ENCODE peak calls at places on chromosomes 12 and 14, in five cellular contexts. One of them, this sample, is unnamed.

GRCh38 chr14:21039059-21039422 is 3.1 kb upstream of the RNASE7 start:
- DNase-seq in glutamatergic neuron: peak; percentile 26
- DNase-seq in endothelial cell: peak; percentile 28
- DNase-seq in ovary: peak; percentile 93
- DNase-seq in kidney epithelial cell: no peak
- DNase-seq in this sample: no peak

GRCh38 chr12:6957741-6958608 is 6.8 kb downstream of the PTPN6 start:
- DNase-seq in ovary: no peak
- DNase-seq in endothelial cell: no peak
- DNase-seq in glutamatergic neuron: no peak
- DNase-seq in kidney epithelial cell: no peak
- DNase-seq in this sample: no peak

GRCh38 chr12:98698603-98699463 is 53.7 kb downstream of the APAF1 start:
- DNase-seq in kidney epithelial cell: peak; percentile 10
- DNase-seq in ovary: peak; percentile 58
- DNase-seq in endothelial cell: peak; percentile 61
- DNase-seq in glutamatergic neuron: peak; percentile 58
- DNase-seq in this sample: peak; percentile 18

GRCh38 chr14:80364816-80365215 is 153.5 kb upstream of the DIO2 start:
- DNase-seq in endothelial cell: no peak
- DNase-seq in kidney epithelial cell: no peak
- DNase-seq in glutamatergic neuron: no peak
- DNase-seq in ovary: no peak
- DNase-seq in this sample: no peak

GRCh38 chr12:89051065-89051677 is 301.1 kb downstream of the DUSP6 start:
- DNase-seq in kidney epithelial cell: peak; percentile 31
- DNase-seq in glutamatergic neuron: no peak
- DNase-seq in ovary: no peak
- DNase-seq in endothelial cell: peak; percentile 44
- DNase-seq in this sample: peak; percentile 35

GRCh38 chr12:93918262-93918661 is 230.1 kb upstream of the PLXNC1 start:
- DNase-seq in ovary: no peak
- DNase-seq in kidney epithelial cell: no peak
- DNase-seq in endothelial cell: no peak
- DNase-seq in glutamatergic neuron: no peak
- DNase-seq in this sample: peak; percentile 20

GRCh38 chr12:28258998-28259397 is 68.7 kb downstream of the CCDC91 start:
- DNase-seq in kidney epithelial cell: no peak
- DNase-seq in ovary: no peak
- DNase-seq in glutamatergic neuron: no peak
- DNase-seq in endothelial cell: no peak
- DNase-seq in this sample: no peak

GRCh38 chr12:58202933-58203713 is 261.8 kb downstream of the ATP23 start:
- DNase-seq in ovary: no peak
- DNase-seq in glutamatergic neuron: peak; percentile 16
- DNase-seq in endothelial cell: no peak
- DNase-seq in kidney epithelial cell: no peak
- DNase-seq in this sample: no peak

GRCh38 chr12:112018571-112019237 is 5.5 kb downstream of the ERP29 start:
- DNase-seq in ovary: no peak
- DNase-seq in endothelial cell: no peak
- DNase-seq in glutamatergic neuron: no peak
- DNase-seq in kidney epithelial cell: no peak
- DNase-seq in this sample: no peak

GRCh38 chr12:69389836-69390235 is 30.3 kb downstream of the YEATS4 start:
- DNase-seq in glutamatergic neuron: no peak
- DNase-seq in endothelial cell: no peak
- DNase-seq in kidney epithelial cell: no peak
- DNase-seq in ovary: no peak
- DNase-seq in this sample: no peak

GRCh38 chr14:39773387-39773786 is 341.2 kb upstream of the FBXO33 start:
- DNase-seq in kidney epithelial cell: no peak
- DNase-seq in glutamatergic neuron: no peak
- DNase-seq in ovary: no peak
- DNase-seq in endothelial cell: no peak
- DNase-seq in this sample: no peak

GRCh38 chr14:91186515-91187066 is 57.9 kb downstream of the GPR68 start:
- DNase-seq in ovary: no peak
- DNase-seq in endothelial cell: no peak
- DNase-seq in glutamatergic neuron: no peak
- DNase-seq in kidney epithelial cell: no peak
- DNase-seq in this sample: no peak

GRCh38 chr14:51644215-51644969 is 7.3 kb upstream of the FRMD6 start:
- DNase-seq in ovary: no peak
- DNase-seq in endothelial cell: no peak
- DNase-seq in kidney epithelial cell: no peak
- DNase-seq in glutamatergic neuron: no peak
- DNase-seq in this sample: no peak

GRCh38 chr12:108196319-108196718 is 67.2 kb downstream of the WSCD2 start:
- DNase-seq in kidney epithelial cell: no peak
- DNase-seq in endothelial cell: no peak
- DNase-seq in ovary: no peak
- DNase-seq in glutamatergic neuron: no peak
- DNase-seq in this sample: no peak

GRCh38 chr12:106078358-106079025 is 60.3 kb downstream of the NUAK1 start:
- DNase-seq in glutamatergic neuron: no peak
- DNase-seq in kidney epithelial cell: peak; percentile 83
- DNase-seq in endothelial cell: no peak
- DNase-seq in ovary: no peak
- DNase-seq in this sample: peak; percentile 62

GRCh38 chr12:50520808-50521207 is 16.0 kb downstream of the DIP2B start:
- DNase-seq in ovary: no peak
- DNase-seq in kidney epithelial cell: no peak
- DNase-seq in endothelial cell: no peak
- DNase-seq in glutamatergic neuron: no peak
- DNase-seq in this sample: no peak

GRCh38 chr12:88546851-88547250 is 33.4 kb downstream of the KITLG start:
- DNase-seq in glutamatergic neuron: no peak
- DNase-seq in endothelial cell: no peak
- DNase-seq in ovary: no peak
- DNase-seq in kidney epithelial cell: no peak
- DNase-seq in this sample: no peak

GRCh38 chr14:68384335-68384734 is 408.5 kb downstream of the ZFP36L1 start:
- DNase-seq in glutamatergic neuron: no peak
- DNase-seq in endothelial cell: no peak
- DNase-seq in kidney epithelial cell: no peak
- DNase-seq in ovary: no peak
- DNase-seq in this sample: no peak

GRCh38 chr14:102900631-102901571 is 21.6 kb upstream of the AMN start:
- DNase-seq in ovary: no peak
- DNase-seq in kidney epithelial cell: no peak
- DNase-seq in glutamatergic neuron: no peak
- DNase-seq in endothelial cell: no peak
- DNase-seq in this sample: no peak

GRCh38 chr14:74401504-74402241 is 24.3 kb downstream of the SYNDIG1L start:
- DNase-seq in glutamatergic neuron: peak; percentile 53
- DNase-seq in kidney epithelial cell: peak; percentile 12
- DNase-seq in endothelial cell: peak; percentile 37
- DNase-seq in ovary: no peak
- DNase-seq in this sample: no peak

GRCh38 chr12:65656904-65657351 is 167.4 kb upstream of the HMGA2 start:
- DNase-seq in kidney epithelial cell: peak; percentile 95
- DNase-seq in glutamatergic neuron: no peak
- DNase-seq in endothelial cell: no peak
- DNase-seq in ovary: no peak
- DNase-seq in this sample: peak; percentile 98

GRCh38 chr12:116737774-116738657 is at the start of the genes RNFT2 and SPRING1:
- DNase-seq in endothelial cell: peak; percentile 98
- DNase-seq in glutamatergic neuron: peak; percentile 99
- DNase-seq in kidney epithelial cell: peak; percentile 98
- DNase-seq in ovary: peak; percentile 99
- DNase-seq in this sample: peak; percentile 85
- TF ChIP-seq CTCF in endothelial cell: no peak
- TF ChIP-seq CTCF in glutamatergic neuron: no peak
- TF ChIP-seq CTCF in kidney epithelial cell: no peak
- TF ChIP-seq CTCF in ovary: no peak
- TF ChIP-seq CTCF in this sample: peak; percentile 16

DNA sequence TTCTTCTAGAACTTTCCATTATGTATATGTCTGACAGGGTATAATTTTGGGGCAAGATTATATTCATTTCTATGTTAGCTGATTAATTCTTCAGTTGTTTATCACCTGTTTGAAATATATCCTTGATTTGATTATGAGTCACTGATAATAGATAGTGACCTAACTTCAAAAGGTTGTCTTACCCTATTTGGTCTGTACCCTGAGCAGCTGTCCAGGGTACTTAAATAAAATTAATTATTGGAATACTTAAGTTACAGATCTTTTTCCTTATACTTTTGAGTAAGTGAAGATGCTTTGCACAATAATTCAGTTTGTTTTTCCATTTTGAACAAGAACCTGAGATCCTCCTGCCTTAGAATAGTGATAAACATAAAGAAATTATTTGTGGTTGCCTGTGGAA is 13.2 kb upstream of the NPAS3 start:
- DNase-seq in endothelial cell: no peak
- DNase-seq in ovary: no peak
- DNase-seq in kidney epithelial cell: no peak
- DNase-seq in glutamatergic neuron: no peak
- DNase-seq in this sample: no peak
- TF ChIP-seq CTCF in endothelial cell: no peak
- TF ChIP-seq CTCF in ovary: no peak
- TF ChIP-seq CTCF in kidney epithelial cell: no peak
- TF ChIP-seq CTCF in glutamatergic neuron: no peak
- TF ChIP-seq CTCF in this sample: no peak

GRCh38 chr12:110534811-110535210 is 32.7 kb downstream of the RAD9B start:
- DNase-seq in endothelial cell: no peak
- DNase-seq in ovary: no peak
- DNase-seq in glutamatergic neuron: no peak
- DNase-seq in kidney epithelial cell: no peak
- DNase-seq in this sample: no peak
- TF ChIP-seq CTCF in endothelial cell: no peak
- TF ChIP-seq CTCF in ovary: no peak
- TF ChIP-seq CTCF in glutamatergic neuron: no peak
- TF ChIP-seq CTCF in kidney epithelial cell: no peak
- TF ChIP-seq CTCF in this sample: no peak

GRCh38 chr12:13942826-13943225 is 38.6 kb downstream of the GRIN2B start:
- DNase-seq in ovary: no peak
- DNase-seq in glutamatergic neuron: no peak
- DNase-seq in kidney epithelial cell: no peak
- DNase-seq in endothelial cell: no peak
- DNase-seq in this sample: no peak

GRCh38 chr12:13940466-13940865 is 40.9 kb downstream of the GRIN2B start:
- DNase-seq in glutamatergic neuron: no peak
- DNase-seq in kidney epithelial cell: no peak
- DNase-seq in ovary: no peak
- DNase-seq in endothelial cell: no peak
- DNase-seq in this sample: no peak

GRCh38 chr12:13945236-13945635 is 36.2 kb downstream of the GRIN2B start:
- DNase-seq in glutamatergic neuron: no peak
- DNase-seq in endothelial cell: no peak
- DNase-seq in ovary: no peak
- DNase-seq in kidney epithelial cell: no peak
- DNase-seq in this sample: no peak

GRCh38 chr12:13937735-13938134 is 43.7 kb downstream of the GRIN2B start:
- DNase-seq in kidney epithelial cell: no peak
- DNase-seq in ovary: no peak
- DNase-seq in glutamatergic neuron: no peak
- DNase-seq in endothelial cell: no peak
- DNase-seq in this sample: no peak

GRCh38 chr12:13941258-13942249 is 39.8 kb downstream of the GRIN2B start:
- DNase-seq in kidney epithelial cell: peak; percentile 93
- DNase-seq in ovary: no peak
- DNase-seq in endothelial cell: peak; percentile 57
- DNase-seq in glutamatergic neuron: peak; percentile 50
- DNase-seq in this sample: peak; percentile 96
- TF ChIP-seq CTCF in kidney epithelial cell: peak; percentile 34
- TF ChIP-seq CTCF in ovary: no peak
- TF ChIP-seq CTCF in endothelial cell: peak; percentile 47
- TF ChIP-seq CTCF in glutamatergic neuron: peak; percentile 69
- TF ChIP-seq CTCF in this sample: peak; percentile 63

GRCh38 chr12:30440826-30441602 is 254.7 kb downstream of the IPO8 start:
- DNase-seq in ovary: no peak
- DNase-seq in glutamatergic neuron: peak; percentile 32
- DNase-seq in kidney epithelial cell: no peak
- DNase-seq in endothelial cell: peak; percentile 41
- DNase-seq in this sample: no peak
- TF ChIP-seq CTCF in ovary: no peak
- TF ChIP-seq CTCF in glutamatergic neuron: peak; percentile 56
- TF ChIP-seq CTCF in kidney epithelial cell: peak; percentile 52
- TF ChIP-seq CTCF in endothelial cell: peak; percentile 47
- TF ChIP-seq CTCF in this sample: peak; percentile 53

GRCh38 chr12:3673960-3674708 is 78.8 kb downstream of the CRACR2A start:
- DNase-seq in ovary: no peak
- DNase-seq in endothelial cell: no peak
- DNase-seq in glutamatergic neuron: no peak
- DNase-seq in kidney epithelial cell: no peak
- DNase-seq in this sample: no peak

GRCh38 chr12:3680919-3681594 is 71.9 kb downstream of the CRACR2A start:
- DNase-seq in kidney epithelial cell: no peak
- DNase-seq in ovary: peak; percentile 65
- DNase-seq in endothelial cell: no peak
- DNase-seq in glutamatergic neuron: peak; percentile 50
- DNase-seq in this sample: no peak

GRCh38 chr12:3679831-3680230 is 73.1 kb downstream of the CRACR2A start:
- DNase-seq in ovary: no peak
- DNase-seq in kidney epithelial cell: no peak
- DNase-seq in glutamatergic neuron: no peak
- DNase-seq in endothelial cell: no peak
- DNase-seq in this sample: no peak

GRCh38 chr12:3681595-3681921 is 71.4 kb downstream of the CRACR2A start:
- DNase-seq in glutamatergic neuron: no peak
- DNase-seq in ovary: no peak
- DNase-seq in endothelial cell: no peak
- DNase-seq in kidney epithelial cell: no peak
- DNase-seq in this sample: no peak

DNA sequence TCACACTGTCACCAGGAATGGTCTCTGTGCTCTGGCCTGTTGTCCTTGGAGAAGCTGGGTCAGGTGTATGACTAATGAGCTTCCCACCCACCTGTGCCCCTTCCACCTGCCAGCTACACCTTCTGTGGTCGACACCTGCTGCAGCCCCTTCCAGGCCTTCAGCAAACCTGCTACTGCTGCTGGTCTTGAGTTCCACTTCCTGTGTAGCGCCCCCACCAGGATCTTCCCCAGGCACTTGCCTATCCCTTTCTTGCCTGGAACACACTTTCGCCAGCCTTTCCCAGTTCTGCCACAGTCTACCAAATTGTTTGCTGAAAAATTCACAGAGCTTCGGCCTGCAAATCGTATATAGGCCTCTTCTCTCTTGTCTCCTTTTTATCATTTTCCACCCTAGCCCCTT is 75.3 kb downstream of the CRACR2A start:
- DNase-seq in kidney epithelial cell: no peak
- DNase-seq in glutamatergic neuron: no peak
- DNase-seq in endothelial cell: no peak
- DNase-seq in ovary: no peak
- DNase-seq in this sample: no peak
- TF ChIP-seq CTCF in kidney epithelial cell: no peak
- TF ChIP-seq CTCF in glutamatergic neuron: no peak
- TF ChIP-seq CTCF in endothelial cell: no peak
- TF ChIP-seq CTCF in ovary: no peak
- TF ChIP-seq CTCF in this sample: no peak

DNA sequence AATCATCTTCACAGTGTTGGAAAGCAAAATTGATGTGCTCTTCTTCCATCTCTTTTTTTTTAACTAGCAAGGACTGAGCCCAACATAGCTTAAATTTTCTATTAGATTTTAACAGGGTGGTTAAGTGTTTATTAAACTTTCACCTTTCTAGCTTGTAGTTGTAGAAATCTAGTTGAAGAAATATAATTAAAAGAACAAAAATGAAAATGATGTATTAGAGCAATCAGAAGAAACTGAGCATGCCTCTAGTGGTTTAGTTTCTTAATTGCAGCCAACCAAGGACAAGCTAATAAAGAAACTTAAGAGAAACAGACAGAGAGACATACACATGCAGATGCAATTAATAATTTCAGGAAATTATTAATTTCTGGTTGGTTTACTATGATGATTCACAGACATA is 673.0 kb upstream of the LMO3 start:
- DNase-seq in glutamatergic neuron: no peak
- DNase-seq in kidney epithelial cell: no peak
- DNase-seq in ovary: no peak
- DNase-seq in endothelial cell: no peak
- DNase-seq in this sample: no peak
- TF ChIP-seq CTCF in glutamatergic neuron: peak; percentile 66
- TF ChIP-seq CTCF in kidney epithelial cell: peak; percentile 34
- TF ChIP-seq CTCF in ovary: no peak
- TF ChIP-seq CTCF in endothelial cell: peak; percentile 70
- TF ChIP-seq CTCF in this sample: peak; percentile 57

This sample was measured in epithelial cell of proximal tubule.